ENCODE peak calls at places on chromosomes 5 and 9, in ten cellular contexts. One of them, this sample, is unnamed.

GRCh38 chr5:165457854-165458481 is 1952.5 kb downstream of the MAT2B start:
- DNase-seq in IMR-90: peak
- DNase-seq in body of pancreas: peak
- DNase-seq in right atrium auricular region: no peak
- DNase-seq in sigmoid colon: no peak
- DNase-seq in GM12865: peak
- DNase-seq in hepatocyte: peak
- DNase-seq in AG04450: peak
- DNase-seq in astrocyte of the cerebellum: peak
- DNase-seq in astrocyte of the spinal cord: peak
- DNase-seq in this sample: peak

GRCh38 chr9:10843151-10843550 is 230.3 kb upstream of the PTPRD start:
- DNase-seq in IMR-90: no peak
- DNase-seq in body of pancreas: no peak
- DNase-seq in right atrium auricular region: no peak
- DNase-seq in sigmoid colon: no peak
- DNase-seq in GM12865: no peak
- DNase-seq in hepatocyte: no peak
- DNase-seq in AG04450: no peak
- DNase-seq in astrocyte of the cerebellum: no peak
- DNase-seq in astrocyte of the spinal cord: no peak
- DNase-seq in this sample: no peak

GRCh38 chr9:96612966-96613589 is 6.6 kb downstream of the CDC14B start:
- DNase-seq in IMR-90: no peak
- DNase-seq in body of pancreas: no peak
- DNase-seq in right atrium auricular region: no peak
- DNase-seq in sigmoid colon: no peak
- DNase-seq in GM12865: no peak
- DNase-seq in hepatocyte: no peak
- DNase-seq in AG04450: no peak
- DNase-seq in astrocyte of the cerebellum: no peak
- DNase-seq in astrocyte of the spinal cord: no peak
- DNase-seq in this sample: no peak

GRCh38 chr9:127035423-127035822 is 87.0 kb downstream of the ANGPTL2 start:
- DNase-seq in IMR-90: peak
- DNase-seq in body of pancreas: peak
- DNase-seq in right atrium auricular region: peak
- DNase-seq in sigmoid colon: peak
- DNase-seq in GM12865: no peak
- DNase-seq in hepatocyte: no peak
- DNase-seq in AG04450: no peak
- DNase-seq in astrocyte of the cerebellum: no peak
- DNase-seq in astrocyte of the spinal cord: no peak
- DNase-seq in this sample: peak

GRCh38 chr5:112940670-112941069 is 18.6 kb upstream of the REEP5 start:
- DNase-seq in IMR-90: no peak
- DNase-seq in body of pancreas: no peak
- DNase-seq in right atrium auricular region: no peak
- DNase-seq in sigmoid colon: no peak
- DNase-seq in GM12865: no peak
- DNase-seq in hepatocyte: no peak
- DNase-seq in AG04450: no peak
- DNase-seq in astrocyte of the cerebellum: no peak
- DNase-seq in astrocyte of the spinal cord: no peak
- DNase-seq in this sample: no peak

GRCh38 chr5:96278995-96279394 is 154.1 kb downstream of the PCSK1 start:
- DNase-seq in IMR-90: no peak
- DNase-seq in body of pancreas: no peak
- DNase-seq in right atrium auricular region: no peak
- DNase-seq in sigmoid colon: no peak
- DNase-seq in GM12865: no peak
- DNase-seq in hepatocyte: no peak
- DNase-seq in AG04450: no peak
- DNase-seq in astrocyte of the cerebellum: no peak
- DNase-seq in astrocyte of the spinal cord: no peak
- DNase-seq in this sample: no peak

GRCh38 chr9:74414325-74414724 is 82.8 kb upstream of the RORB start:
- DNase-seq in IMR-90: no peak
- DNase-seq in body of pancreas: no peak
- DNase-seq in right atrium auricular region: no peak
- DNase-seq in sigmoid colon: no peak
- DNase-seq in GM12865: no peak
- DNase-seq in hepatocyte: no peak
- DNase-seq in AG04450: no peak
- DNase-seq in astrocyte of the cerebellum: no peak
- DNase-seq in astrocyte of the spinal cord: no peak
- DNase-seq in this sample: no peak

GRCh38 chr5:18686253-18686652 is 1052.0 kb downstream of the TAF11L14 start:
- DNase-seq in IMR-90: no peak
- DNase-seq in body of pancreas: no peak
- DNase-seq in right atrium auricular region: no peak
- DNase-seq in sigmoid colon: no peak
- DNase-seq in GM12865: no peak
- DNase-seq in hepatocyte: no peak
- DNase-seq in AG04450: no peak
- DNase-seq in astrocyte of the cerebellum: no peak
- DNase-seq in astrocyte of the spinal cord: peak
- DNase-seq in this sample: no peak

GRCh38 chr5:140342287-140342686 is 4.1 kb downstream of the HBEGF start:
- DNase-seq in IMR-90: no peak
- DNase-seq in body of pancreas: no peak
- DNase-seq in right atrium auricular region: no peak
- DNase-seq in sigmoid colon: peak
- DNase-seq in GM12865: peak
- DNase-seq in hepatocyte: no peak
- DNase-seq in AG04450: no peak
- DNase-seq in astrocyte of the cerebellum: no peak
- DNase-seq in astrocyte of the spinal cord: no peak
- DNase-seq in this sample: no peak

GRCh38 chr5:174693697-174694400 is 30.5 kb upstream of the MSX2 start:
- DNase-seq in IMR-90: no peak
- DNase-seq in body of pancreas: peak
- DNase-seq in right atrium auricular region: no peak
- DNase-seq in sigmoid colon: peak
- DNase-seq in GM12865: no peak
- DNase-seq in hepatocyte: peak
- DNase-seq in AG04450: no peak
- DNase-seq in astrocyte of the cerebellum: no peak
- DNase-seq in astrocyte of the spinal cord: no peak
- DNase-seq in this sample: no peak

GRCh38 chr5:95975703-95976102 is 14.1 kb upstream of the ELL2 start:
- DNase-seq in IMR-90: no peak
- DNase-seq in body of pancreas: no peak
- DNase-seq in right atrium auricular region: no peak
- DNase-seq in sigmoid colon: no peak
- DNase-seq in GM12865: no peak
- DNase-seq in hepatocyte: no peak
- DNase-seq in AG04450: no peak
- DNase-seq in astrocyte of the cerebellum: no peak
- DNase-seq in astrocyte of the spinal cord: no peak
- DNase-seq in this sample: no peak

GRCh38 chr9:98230354-98230753 is 25.1 kb downstream of the TBC1D2 start:
- DNase-seq in IMR-90: no peak
- DNase-seq in body of pancreas: no peak
- DNase-seq in right atrium auricular region: no peak
- DNase-seq in sigmoid colon: peak
- DNase-seq in GM12865: no peak
- DNase-seq in hepatocyte: peak
- DNase-seq in AG04450: no peak
- DNase-seq in astrocyte of the cerebellum: no peak
- DNase-seq in astrocyte of the spinal cord: no peak
- DNase-seq in this sample: no peak

GRCh38 chr9:33172256-33172678 is 5.1 kb upstream of the B4GALT1 start:
- DNase-seq in IMR-90: no peak
- DNase-seq in body of pancreas: no peak
- DNase-seq in right atrium auricular region: peak
- DNase-seq in sigmoid colon: no peak
- DNase-seq in GM12865: no peak
- DNase-seq in hepatocyte: peak
- DNase-seq in AG04450: no peak
- DNase-seq in astrocyte of the cerebellum: no peak
- DNase-seq in astrocyte of the spinal cord: no peak
- DNase-seq in this sample: peak

GRCh38 chr9:91809581-91810285 is 140.3 kb downstream of the ROR2 start:
- DNase-seq in IMR-90: peak
- DNase-seq in body of pancreas: no peak
- DNase-seq in right atrium auricular region: no peak
- DNase-seq in sigmoid colon: peak
- DNase-seq in GM12865: no peak
- DNase-seq in hepatocyte: no peak
- DNase-seq in AG04450: no peak
- DNase-seq in astrocyte of the cerebellum: no peak
- DNase-seq in astrocyte of the spinal cord: peak
- DNase-seq in this sample: peak

GRCh38 chr5:112742424-112742823 is 4.7 kb downstream of the APC start:
- DNase-seq in IMR-90: no peak
- DNase-seq in body of pancreas: no peak
- DNase-seq in right atrium auricular region: no peak
- DNase-seq in sigmoid colon: no peak
- DNase-seq in GM12865: peak
- DNase-seq in hepatocyte: no peak
- DNase-seq in AG04450: no peak
- DNase-seq in astrocyte of the cerebellum: no peak
- DNase-seq in astrocyte of the spinal cord: peak
- DNase-seq in this sample: peak

GRCh38 chr9:35616681-35617459 is 1.3 kb downstream of the CD72 start:
- DNase-seq in IMR-90: peak
- DNase-seq in body of pancreas: peak
- DNase-seq in right atrium auricular region: peak
- DNase-seq in sigmoid colon: peak
- DNase-seq in GM12865: peak
- DNase-seq in hepatocyte: peak
- DNase-seq in AG04450: no peak
- DNase-seq in astrocyte of the cerebellum: no peak
- DNase-seq in astrocyte of the spinal cord: peak
- DNase-seq in this sample: peak
- H3K4me3 ChIP-seq in IMR-90: peak
- H3K4me3 ChIP-seq in body of pancreas: no peak
- H3K4me3 ChIP-seq in right atrium auricular region: peak
- H3K4me3 ChIP-seq in sigmoid colon: peak
- H3K4me3 ChIP-seq in GM12865: peak
- H3K4me3 ChIP-seq in hepatocyte: peak
- H3K4me3 ChIP-seq in AG04450: peak
- H3K4me3 ChIP-seq in astrocyte of the cerebellum: peak
- H3K4me3 ChIP-seq in astrocyte of the spinal cord: peak
- H3K4me3 ChIP-seq in this sample: peak

DNA sequence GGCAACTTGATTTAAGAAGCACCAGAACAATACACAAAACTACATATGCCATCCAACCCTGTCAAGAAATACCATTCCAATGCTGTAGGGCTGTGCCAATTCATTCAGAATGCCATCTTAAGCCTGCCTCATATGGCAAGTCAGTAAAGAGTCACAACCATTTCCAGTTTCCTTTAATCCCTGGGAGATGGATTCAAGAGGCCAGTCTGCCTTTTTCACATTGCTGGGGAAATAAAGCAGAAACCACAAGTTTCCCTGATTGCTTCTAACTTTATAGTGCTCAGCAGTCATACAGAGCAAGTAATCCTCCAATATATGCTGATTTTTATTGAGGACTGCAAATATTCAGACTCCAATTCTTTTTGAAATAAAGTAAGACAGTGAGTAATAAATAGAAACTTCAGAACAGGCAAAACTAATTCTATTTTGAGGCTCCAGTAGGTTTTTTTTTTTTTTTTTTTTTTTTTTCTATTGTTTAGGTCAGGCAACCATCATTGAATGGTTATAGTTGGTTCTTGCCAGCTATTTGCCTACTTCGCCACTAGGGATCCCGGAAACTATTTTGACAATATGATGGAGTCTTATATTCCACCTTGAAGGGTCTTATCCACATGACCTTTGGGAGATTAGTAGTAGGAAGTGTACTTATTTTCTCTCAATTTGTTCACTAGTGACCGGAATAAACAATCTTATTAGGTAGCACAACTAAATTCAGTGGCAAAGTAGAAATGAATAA is 400.9 kb upstream of the MEF2C start:
- DNase-seq in IMR-90: no peak
- DNase-seq in body of pancreas: no peak
- DNase-seq in right atrium auricular region: no peak
- DNase-seq in sigmoid colon: no peak
- DNase-seq in GM12865: no peak
- DNase-seq in hepatocyte: no peak
- DNase-seq in AG04450: no peak
- DNase-seq in astrocyte of the cerebellum: no peak
- DNase-seq in astrocyte of the spinal cord: no peak
- DNase-seq in this sample: no peak
- TF ChIP-seq CTCF in IMR-90: no peak
- TF ChIP-seq CTCF in body of pancreas: no peak
- TF ChIP-seq CTCF in right atrium auricular region: no peak
- TF ChIP-seq CTCF in sigmoid colon: no peak
- TF ChIP-seq CTCF in GM12865: no peak
- TF ChIP-seq CTCF in hepatocyte: no peak
- TF ChIP-seq CTCF in AG04450: no peak
- TF ChIP-seq CTCF in astrocyte of the cerebellum: no peak
- TF ChIP-seq CTCF in astrocyte of the spinal cord: peak
- TF ChIP-seq CTCF in this sample: no peak

DNA sequence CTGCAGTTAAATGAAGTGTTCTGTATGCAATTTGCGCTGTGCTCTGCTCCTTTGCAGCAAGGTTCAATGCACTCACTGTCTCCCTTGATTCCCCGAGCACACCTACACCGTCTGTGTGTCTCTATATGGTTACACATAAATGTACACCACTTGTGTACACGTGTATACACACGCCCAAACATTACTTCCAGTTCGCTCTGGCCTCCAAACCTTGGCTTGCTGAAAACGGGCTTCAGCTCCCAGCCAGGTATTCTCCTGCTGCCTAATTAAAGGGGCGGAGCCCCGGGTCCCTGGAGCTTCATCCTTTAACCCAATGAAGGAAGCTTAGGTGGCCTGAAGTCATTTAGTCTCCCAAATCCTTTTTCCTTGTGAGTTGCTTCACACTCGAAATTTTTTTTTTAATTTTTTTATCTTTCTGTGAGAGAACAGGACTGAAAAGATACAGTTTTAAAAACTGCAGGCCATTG is 4.6 kb downstream of the ISL1 start:
- DNase-seq in IMR-90: no peak
- DNase-seq in body of pancreas: no peak
- DNase-seq in right atrium auricular region: no peak
- DNase-seq in sigmoid colon: no peak
- DNase-seq in GM12865: no peak
- DNase-seq in hepatocyte: peak
- DNase-seq in AG04450: no peak
- DNase-seq in astrocyte of the cerebellum: no peak
- DNase-seq in astrocyte of the spinal cord: no peak
- DNase-seq in this sample: no peak
- H3K4me3 ChIP-seq in IMR-90: no peak
- H3K4me3 ChIP-seq in body of pancreas: no peak
- H3K4me3 ChIP-seq in right atrium auricular region: no peak
- H3K4me3 ChIP-seq in sigmoid colon: peak
- H3K4me3 ChIP-seq in GM12865: no peak
- H3K4me3 ChIP-seq in hepatocyte: peak
- H3K4me3 ChIP-seq in AG04450: no peak
- H3K4me3 ChIP-seq in astrocyte of the cerebellum: no peak
- H3K4me3 ChIP-seq in astrocyte of the spinal cord: no peak
- H3K4me3 ChIP-seq in this sample: no peak

DNA sequence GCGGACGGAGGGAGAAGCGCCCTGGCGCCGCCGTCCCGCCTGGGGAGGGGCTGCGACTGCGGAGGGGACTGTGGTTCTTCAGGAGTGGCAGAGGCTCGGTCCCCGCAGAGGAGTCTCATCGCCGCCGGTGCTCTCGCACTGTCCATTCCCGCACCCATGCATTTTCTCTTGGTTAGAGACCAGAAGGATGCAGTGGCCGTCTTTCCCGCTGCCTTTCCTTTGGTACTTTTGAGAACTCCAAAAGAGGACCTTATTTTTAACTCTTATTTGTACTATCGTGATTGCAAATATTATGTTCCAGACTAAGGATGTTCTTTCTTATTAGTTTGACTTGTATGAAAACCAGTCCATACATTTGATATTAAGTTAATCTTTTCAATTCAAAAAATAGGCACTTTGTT is 611 bp downstream of the ZFYVE16 start:
- DNase-seq in IMR-90: peak
- DNase-seq in body of pancreas: peak
- DNase-seq in right atrium auricular region: peak
- DNase-seq in sigmoid colon: peak
- DNase-seq in GM12865: peak
- DNase-seq in hepatocyte: peak
- DNase-seq in AG04450: no peak
- DNase-seq in astrocyte of the cerebellum: peak
- DNase-seq in astrocyte of the spinal cord: no peak
- DNase-seq in this sample: peak
- TF ChIP-seq CTCF in IMR-90: no peak
- TF ChIP-seq CTCF in body of pancreas: no peak
- TF ChIP-seq CTCF in right atrium auricular region: no peak
- TF ChIP-seq CTCF in sigmoid colon: peak
- TF ChIP-seq CTCF in GM12865: peak
- TF ChIP-seq CTCF in hepatocyte: peak
- TF ChIP-seq CTCF in AG04450: no peak
- TF ChIP-seq CTCF in astrocyte of the cerebellum: no peak
- TF ChIP-seq CTCF in astrocyte of the spinal cord: peak
- TF ChIP-seq CTCF in this sample: no peak